ENCODE peak calls at places on chromosomes 3 and 15, in eight cellular contexts. D is fibroblast of the aortic adventitia, G is body of pancreas, O is fibroblast of pulmonary artery, Y is AG09309, J is HFFc6, H is tibial nerve, Q is tibial artery. V is an unnamed sample.

GRCh38 chr3:145952541-145952940 is 208.4 kb downstream of the PLOD2 start:
- DNase-seq in D (peak), Q (no peak), Y (peak), H (no peak), O (peak), G (no peak), J (peak), V (peak)

GRCh38 chr3:186929186-186929585 is 1.1 kb upstream of the ST6GAL1 start:
- DNase-seq in Y (no peak), H (no peak), D (no peak), J (no peak), Q (no peak), G (no peak), O (no peak), V (no peak)

GRCh38 chr3:147397155-147397888 is 9.0 kb downstream of the ZIC4 start:
- DNase-seq in O (no peak), G (no peak), Y (no peak), H (no peak), D (no peak), J (no peak), Q (no peak), V (no peak)

GRCh38 chr15:79130535-79131130 is 40.1 kb upstream of the RASGRF1 start:
- DNase-seq in J (no peak), O (no peak), Q (no peak), Y (no peak), D (no peak), G (no peak), H (no peak), V (no peak)

GRCh38 chr3:185781759-185782158 is 43.1 kb downstream of the IGF2BP2 start:
- DNase-seq in O (peak), Y (no peak), J (peak), Q (no peak), D (peak), G (no peak), H (no peak), V (peak)

GRCh38 chr3:146421814-146422748 is 47.3 kb downstream of the PLSCR2 start:
- DNase-seq in J (peak), O (peak), H (no peak), Q (no peak), D (peak), Y (peak), G (no peak), V (peak)

GRCh38 chr15:25093455-25094029 is 138.8 kb downstream of the SNRPN start:
- DNase-seq in D (no peak), J (no peak), Y (no peak), H (no peak), G (no peak), O (no peak), Q (no peak), V (no peak)

GRCh38 chr3:61250784-61251173 is 473 bp downstream of the FHIT start:
- DNase-seq in D (peak), Q (peak), G (peak), Y (no peak), O (no peak), H (peak), J (no peak), V (peak)

GRCh38 chr3:52372822-52373504 is 56.8 kb downstream of the DNAH1 start:
- DNase-seq in J (no peak), Q (peak), G (no peak), H (peak), O (no peak), D (no peak), Y (no peak), V (no peak)

GRCh38 chr3:186979837-186980236 is 49.5 kb downstream of the ST6GAL1 start:
- DNase-seq in D (no peak), Q (no peak), G (no peak), H (no peak), J (peak), Y (no peak), O (no peak), V (no peak)

GRCh38 chr3:141913150-141913811 is 36.8 kb downstream of the ATP1B3 start:
- DNase-seq in Y (peak), G (peak), J (peak), H (no peak), O (peak), D (peak), Q (no peak), V (peak)

GRCh38 chr15:83914906-83915305 is 261.0 kb downstream of the ADAMTSL3 start:
- DNase-seq in H (no peak), G (no peak), J (no peak), Y (no peak), O (no peak), Q (no peak), D (no peak), V (peak)

GRCh38 chr3:157865449-157865862 is 240.8 kb downstream of the SHOX2 start:
- DNase-seq in D (no peak), J (no peak), G (no peak), O (peak), H (no peak), Y (no peak), Q (no peak), V (no peak)

GRCh38 chr3:4234894-4235293 is 68.3 kb upstream of the SETMAR start:
- DNase-seq in J (no peak), G (no peak), O (no peak), Y (no peak), H (no peak), Q (no peak), D (no peak), V (no peak)

GRCh38 chr15:67146875-67147381 is 81.5 kb downstream of the SMAD3 start:
- DNase-seq in H (no peak), Q (no peak), D (peak), O (peak), G (no peak), Y (peak), J (peak), V (peak)

GRCh38 chr3:183438749-183439148 is 10.3 kb upstream of the MCF2L2 start:
- DNase-seq in Q (no peak), J (no peak), O (no peak), D (no peak), Y (no peak), H (no peak), G (peak), V (no peak)

GRCh38 chr15:98806275-98806895 is 158.0 kb downstream of the IGF1R start:
- DNase-seq in Y (no peak), O (no peak), H (no peak), Q (no peak), D (no peak), G (no peak), J (no peak), V (no peak)

GRCh38 chr3:192907784-192908183 is 9.9 kb downstream of the MB21D2 start:
- DNase-seq in O (peak), Y (no peak), Q (no peak), H (no peak), G (no peak), D (no peak), J (no peak), V (no peak)

GRCh38 chr3:155701882-155702465 is 42.9 kb downstream of the PLCH1 start:
- DNase-seq in Q (no peak), G (no peak), J (peak), D (peak), Y (peak), H (no peak), O (peak), V (peak)

GRCh38 chr15:66110788-66111187 is 142.8 kb downstream of the MEGF11 start:
- DNase-seq in Y (no peak), D (no peak), O (no peak), G (no peak), H (no peak), Q (no peak), J (no peak), V (no peak)

GRCh38 chr3:45187597-45188210 is 38.4 kb downstream of the TMEM158 start:
- DNase-seq in G (no peak), H (no peak), O (no peak), D (no peak), Q (no peak), Y (no peak), J (no peak), V (no peak)

GRCh38 chr3:150887031-150887430 is 18.2 kb downstream of the MINDY4B start:
- DNase-seq in G (no peak), Y (no peak), D (peak), Q (no peak), H (no peak), O (peak), J (no peak), V (peak)

GRCh38 chr3:183275418-183275817 is 22.4 kb downstream of the B3GNT5 start:
- DNase-seq in Q (no peak), J (no peak), H (no peak), G (peak), D (peak), Y (no peak), O (peak), V (peak)

GRCh38 chr3:67241084-67241483 is 243.0 kb downstream of the KBTBD8 start:
- DNase-seq in O (no peak), D (no peak), Q (no peak), H (no peak), Y (no peak), J (no peak), G (no peak), V (no peak)

GRCh38 chr15:44173813-44174212 is 21.3 kb downstream of the FRMD5 start:
- DNase-seq in G (no peak), Q (no peak), H (no peak), Y (no peak), O (no peak), J (no peak), D (no peak), V (no peak)

GRCh38 chr3:51375136-51375535 is 10.0 kb upstream of the MANF start:
- DNase-seq in Q (no peak), O (no peak), H (no peak), G (no peak), Y (no peak), D (no peak), J (no peak), V (no peak)

GRCh38 chr3:32340039-32340438 is 51.6 kb upstream of the CMTM7 start:
- DNase-seq in H (no peak), Q (no peak), J (peak), O (peak), Y (no peak), D (peak), G (peak), V (peak)

GRCh38 chr3:146454796-146455195 is 14.6 kb downstream of the PLSCR2 start:
- DNase-seq in D (no peak), J (no peak), Y (no peak), Q (no peak), G (no peak), O (no peak), H (no peak), V (peak)

GRCh38 chr15:75661041-75661778 is 13.5 kb downstream of the SNX33 start:
- DNase-seq in Q (peak), O (peak), D (peak), G (peak), Y (peak), H (peak), J (peak), V (peak)

GRCh38 chr3:60096403-60096802 is 1046.6 kb upstream of the CFAP20DC start:
- DNase-seq in Q (no peak), H (no peak), D (no peak), Y (no peak), J (no peak), G (no peak), O (no peak), V (no peak)
- TF ChIP-seq CTCF in Q (no peak), H (no peak), D (no peak), Y (no peak), J (no peak), G (no peak), O (no peak), V (no peak)

GRCh38 chr15:58117619-58118018 is 20.6 kb upstream of the AQP9 start:
- DNase-seq in D (no peak), G (no peak), Q (no peak), Y (no peak), O (no peak), H (no peak), J (no peak), V (no peak)

GRCh38 chr15:58118272-58118671 is 19.9 kb upstream of the AQP9 start:
- DNase-seq in J (no peak), O (no peak), Q (no peak), G (no peak), D (no peak), H (no peak), Y (no peak), V (no peak)

GRCh38 chr15:58114388-58114787 is 23.8 kb upstream of the AQP9 start:
- DNase-seq in J (no peak), O (no peak), Y (no peak), Q (no peak), H (no peak), D (no peak), G (no peak), V (no peak)

GRCh38 chr15:58114812-58115211 is 23.4 kb upstream of the AQP9 start:
- DNase-seq in O (no peak), G (no peak), D (no peak), Y (no peak), Q (no peak), H (no peak), J (no peak), V (no peak)

GRCh38 chr15:58115692-58116091 is 22.5 kb upstream of the AQP9 start:
- DNase-seq in Y (no peak), D (peak), G (no peak), O (peak), J (peak), H (no peak), Q (no peak), V (peak)
- TF ChIP-seq CTCF in Y (peak), D (peak), G (no peak), O (peak), J (peak), H (no peak), Q (no peak), V (peak)

GRCh38 chr15:89090791-89091666 is 2.8 kb downstream of the ABHD2 start:
- DNase-seq in D (peak), Q (peak), Y (peak), O (peak), H (peak), J (peak), G (peak), V (peak)
- TF ChIP-seq CTCF in D (no peak), Q (no peak), Y (no peak), O (no peak), H (no peak), J (peak), G (no peak), V (no peak)

GRCh38 chr3:13414040-13414729 is 5.9 kb downstream of the NUP210 start:
- DNase-seq in D (no peak), Q (peak), G (peak), J (no peak), H (no peak), O (no peak), Y (no peak), V (no peak)

GRCh38 chr3:13415236-13416001 is 4.7 kb downstream of the NUP210 start:
- DNase-seq in O (no peak), J (no peak), H (no peak), D (no peak), G (no peak), Y (no peak), Q (no peak), V (no peak)

GRCh38 chr3:13420051-13420816 is at the start of gene NUP210:
- DNase-seq in G (peak), O (no peak), D (no peak), Q (no peak), Y (no peak), J (no peak), H (no peak), V (no peak)

GRCh38 chr3:13419356-13420050 is 619 bp downstream of the NUP210 start:
- DNase-seq in Q (no peak), H (no peak), Y (no peak), G (peak), J (no peak), D (no peak), O (no peak), V (no peak)

GRCh38 chr3:13416002-13416793 is 3.9 kb downstream of the NUP210 start:
- DNase-seq in H (no peak), G (no peak), Q (no peak), J (no peak), Y (no peak), D (no peak), O (no peak), V (no peak)
- TF ChIP-seq CTCF in H (no peak), G (no peak), Q (no peak), J (peak), Y (no peak), D (no peak), O (no peak), V (no peak)

DNA sequence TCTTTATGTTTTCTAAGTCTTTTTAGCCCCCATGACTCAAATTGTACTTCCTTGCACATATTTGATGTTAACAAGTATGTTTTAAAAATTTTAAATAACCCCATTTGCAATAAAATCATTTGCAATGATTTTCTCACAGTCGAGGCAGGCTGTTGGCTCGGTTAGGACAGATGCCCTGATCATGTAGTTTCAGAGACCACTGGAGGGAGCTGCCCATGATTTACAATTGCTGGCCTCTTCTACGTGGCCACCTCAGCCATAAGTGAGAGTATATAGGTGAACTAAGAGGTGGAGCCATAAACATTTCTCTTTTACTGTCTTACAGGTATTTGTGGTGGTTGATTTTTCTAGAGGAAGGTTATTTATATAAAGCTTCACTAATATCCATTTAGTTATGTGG is 1.7 kb downstream of the DTWD1 start:
- DNase-seq in J (no peak), O (peak), D (peak), H (no peak), Q (no peak), Y (no peak), G (no peak), V (peak)
- TF ChIP-seq CTCF in J (peak), O (peak), D (no peak), H (no peak), Q (no peak), Y (peak), G (no peak), V (no peak)

DNA sequence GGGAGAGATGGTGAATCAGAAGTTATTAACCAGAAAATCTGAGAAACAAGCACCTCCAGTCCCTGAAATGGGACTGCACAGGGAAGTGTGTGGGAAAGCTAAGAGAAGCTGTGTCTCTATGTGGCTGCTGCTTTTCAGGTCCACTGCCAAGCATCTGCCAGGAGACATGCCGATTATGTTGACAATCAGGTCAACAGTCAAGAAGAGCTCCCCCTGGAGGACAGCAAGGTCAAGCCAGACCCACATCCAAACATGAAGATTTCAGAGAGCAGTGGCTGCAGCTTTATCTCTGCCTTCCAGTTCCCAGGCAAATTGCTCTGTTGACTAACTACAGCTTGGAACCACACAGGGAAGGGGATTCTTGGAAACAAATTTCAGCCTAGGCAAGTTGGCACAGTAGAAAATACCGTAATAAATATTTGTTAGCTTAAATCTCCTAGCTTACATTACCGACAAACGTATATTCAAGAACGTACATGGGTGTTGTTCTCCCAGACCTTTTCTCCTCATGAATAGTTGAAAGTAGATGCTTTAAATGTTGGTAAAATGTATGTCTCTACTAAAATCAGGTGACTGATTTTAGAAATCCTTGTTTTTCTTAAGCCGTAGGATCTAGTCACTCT is 394.5 kb upstream of the RARB start:
- DNase-seq in H (peak), G (peak), D (no peak), Y (no peak), O (peak), Q (peak), J (no peak), V (peak)
- TF ChIP-seq CTCF in H (peak), G (peak), D (peak), Y (peak), O (peak), Q (no peak), J (peak), V (peak)

GRCh38 chr15:86004061-86004460 is 75.6 kb upstream of the AGBL1 start:
- DNase-seq in Y (no peak), G (no peak), H (no peak), Q (no peak), D (no peak), J (no peak), O (no peak), V (no peak)
- TF ChIP-seq CTCF in Y (no peak), G (no peak), H (no peak), Q (no peak), D (no peak), J (no peak), O (no peak), V (no peak)

GRCh38 chr3:179973931-179974361 is 62.8 kb downstream of the PEX5L start:
- DNase-seq in H (no peak), D (no peak), Q (no peak), O (no peak), G (no peak), Y (no peak), J (no peak), V (no peak)
- TF ChIP-seq CTCF in H (no peak), D (no peak), Q (no peak), O (no peak), G (no peak), Y (no peak), J (no peak), V (no peak)

GRCh38 chr15:51782357-51782896 is 31.0 kb downstream of the TMOD2 start:
- DNase-seq in H (no peak), D (peak), G (no peak), J (no peak), O (peak), Y (no peak), Q (no peak), V (peak)
- TF ChIP-seq CTCF in H (no peak), D (peak), G (no peak), J (peak), O (peak), Y (peak), Q (no peak), V (peak)